ENCODE peak calls at places on chromosomes 7 and 10, in ten cellular contexts. M, X, S, G, I, D, W, L, K and Z are unnamed samples.

GRCh38 chr10:31780717-31781116 is 147.9 kb downstream of the ARHGAP12 start:
- DNase-seq in M (no peak), X (no peak), S (no peak), G (no peak), I (no peak), D (no peak), W (no peak), L (no peak), K (no peak), Z (no peak)

GRCh38 chr7:143245123-143245522 is 18.1 kb upstream of the GSTK1 start:
- DNase-seq in M (peak), X (no peak), S (no peak), G (no peak), I (no peak), D (no peak), W (peak), L (no peak), K (peak), Z (no peak)

GRCh38 chr10:31129261-31129660 is 97.6 kb upstream of the ZNF438 start:
- DNase-seq in M (peak), X (no peak), S (no peak), G (peak), I (peak), D (no peak), W (peak), L (peak), K (peak), Z (no peak)

GRCh38 chr7:102425639-102426267 is 7.6 kb upstream of the ORAI2 start:
- DNase-seq in M (no peak), X (peak), S (peak), G (no peak), I (no peak), D (peak), W (no peak), L (peak), K (no peak), Z (no peak)

GRCh38 chr7:67659066-67659465 is 662.4 kb downstream of the TYW1 start:
- DNase-seq in M (no peak), X (no peak), S (no peak), G (no peak), I (no peak), D (no peak), W (no peak), L (no peak), K (no peak), Z (no peak)

GRCh38 chr7:35624299-35625186 is 70.4 kb downstream of the HERPUD2 start:
- DNase-seq in M (peak), X (no peak), S (no peak), G (no peak), I (peak), D (peak), W (peak), L (no peak), K (peak), Z (peak)

GRCh38 chr7:102424787-102425218 is 8.6 kb upstream of the ORAI2 start:
- DNase-seq in M (no peak), X (peak), S (peak), G (no peak), I (no peak), D (no peak), W (no peak), L (no peak), K (no peak), Z (no peak)

GRCh38 chr10:103448751-103449150 is 3.4 kb downstream of the CALHM2 start:
- DNase-seq in M (peak), X (no peak), S (peak), G (no peak), I (no peak), D (no peak), W (peak), L (peak), K (no peak), Z (no peak)

GRCh38 chr10:86167101-86167761 is 199.4 kb downstream of the GRID1 start:
- DNase-seq in M (no peak), X (peak), S (no peak), G (no peak), I (no peak), D (no peak), W (no peak), L (no peak), K (no peak), Z (no peak)

GRCh38 chr10:132129431-132129830 is 57.3 kb upstream of the DPYSL4 start:
- DNase-seq in M (no peak), X (no peak), S (peak), G (no peak), I (peak), D (no peak), W (no peak), L (no peak), K (no peak), Z (no peak)

GRCh38 chr7:44081266-44081748 is 1.0 kb downstream of the POLM start:
- DNase-seq in M (no peak), X (no peak), S (peak), G (no peak), I (no peak), D (no peak), W (no peak), L (no peak), K (peak), Z (no peak)

GRCh38 chr7:47968852-47969774 is 10.3 kb downstream of the HUS1 start:
- DNase-seq in M (peak), X (no peak), S (peak), G (peak), I (peak), D (peak), W (peak), L (no peak), K (peak), Z (peak)

GRCh38 chr10:102612964-102613275 is 31.4 kb upstream of the TRIM8 start:
- DNase-seq in M (no peak), X (no peak), S (peak), G (no peak), I (no peak), D (no peak), W (no peak), L (no peak), K (no peak), Z (no peak)

GRCh38 chr7:42495251-42495650 is 258.2 kb upstream of the GLI3 start:
- DNase-seq in M (peak), X (no peak), S (no peak), G (no peak), I (no peak), D (no peak), W (no peak), L (no peak), K (no peak), Z (no peak)

GRCh38 chr7:23100697-23101096 is 4.9 kb upstream of the KLHL7 start:
- DNase-seq in M (no peak), X (no peak), S (no peak), G (no peak), I (peak), D (no peak), W (no peak), L (no peak), K (peak), Z (no peak)

GRCh38 chr7:141456298-141456697 is 94.9 kb upstream of the AGK start:
- DNase-seq in M (peak), X (no peak), S (no peak), G (no peak), I (no peak), D (no peak), W (no peak), L (no peak), K (no peak), Z (no peak)

GRCh38 chr10:58951750-58952149 is 224.7 kb upstream of the PHYHIPL start:
- DNase-seq in M (peak), X (no peak), S (no peak), G (peak), I (no peak), D (no peak), W (no peak), L (no peak), K (no peak), Z (no peak)

GRCh38 chr10:59968705-59969104 is 62.3 kb upstream of the CCDC6 start:
- DNase-seq in M (no peak), X (no peak), S (no peak), G (no peak), I (no peak), D (peak), W (no peak), L (no peak), K (no peak), Z (no peak)

GRCh38 chr10:810351-810846 is 120.9 kb upstream of the DIP2C start:
- DNase-seq in M (no peak), X (no peak), S (no peak), G (no peak), I (peak), D (no peak), W (peak), L (peak), K (peak), Z (no peak)

GRCh38 chr7:74606101-74606908 is 51.2 kb upstream of the GTF2I start:
- DNase-seq in M (peak), X (peak), S (peak), G (no peak), I (peak), D (peak), W (no peak), L (no peak), K (peak), Z (no peak)

GRCh38 chr7:27242580-27243339 is at the start of gene EVX1:
- DNase-seq in M (no peak), X (peak), S (no peak), G (no peak), I (peak), D (no peak), W (peak), L (no peak), K (no peak), Z (no peak)

GRCh38 chr7:1635401-1635800 is 34.7 kb upstream of the ELFN1 start:
- DNase-seq in M (no peak), X (no peak), S (no peak), G (no peak), I (no peak), D (no peak), W (no peak), L (no peak), K (no peak), Z (no peak)

GRCh38 chr7:97130417-97131139 is 13.1 kb downstream of the SDHAF3 start:
- DNase-seq in M (no peak), X (no peak), S (no peak), G (no peak), I (no peak), D (no peak), W (no peak), L (no peak), K (no peak), Z (no peak)

GRCh38 chr7:49483142-49483541 is 290.3 kb upstream of the VWC2 start:
- DNase-seq in M (no peak), X (no peak), S (no peak), G (no peak), I (peak), D (no peak), W (no peak), L (no peak), K (peak), Z (no peak)

GRCh38 chr7:5423844-5424688 is 432 bp upstream of the TNRC18 start:
- DNase-seq in M (peak), X (peak), S (peak), G (peak), I (peak), D (peak), W (peak), L (peak), K (peak), Z (peak)

GRCh38 chr10:114327537-114328277 is 76.6 kb downstream of the AFAP1L2 start:
- DNase-seq in M (no peak), X (no peak), S (no peak), G (no peak), I (no peak), D (no peak), W (no peak), L (no peak), K (no peak), Z (no peak)

GRCh38 chr10:131127610-131128009 is 183.9 kb downstream of the TCERG1L start:
- DNase-seq in M (no peak), X (no peak), S (no peak), G (no peak), I (no peak), D (no peak), W (no peak), L (no peak), K (no peak), Z (no peak)

GRCh38 chr7:12581897-12582296 is 11.4 kb downstream of the SCIN start:
- DNase-seq in M (peak), X (no peak), S (no peak), G (no peak), I (no peak), D (no peak), W (peak), L (no peak), K (no peak), Z (no peak)

GRCh38 chr10:114279886-114280644 is 41.0 kb downstream of the VWA2 start:
- DNase-seq in M (no peak), X (peak), S (no peak), G (no peak), I (no peak), D (peak), W (no peak), L (no peak), K (no peak), Z (no peak)

GRCh38 chr7:45881759-45882464 is 6.4 kb upstream of the IGFBP1 start:
- DNase-seq in M (peak), X (no peak), S (no peak), G (no peak), I (no peak), D (no peak), W (peak), L (no peak), K (peak), Z (no peak)
- TF ChIP-seq CTCF in M (no peak), X (no peak), S (no peak), G (no peak), I (no peak), D (no peak), W (no peak), L (no peak), K (no peak), Z (no peak)

GRCh38 chr10:104643023-104643663 is 2.1 kb downstream of the SORCS3 start:
- DNase-seq in M (no peak), X (no peak), S (no peak), G (no peak), I (no peak), D (no peak), W (no peak), L (peak), K (no peak), Z (no peak)
- TF ChIP-seq CTCF in M (no peak), X (no peak), S (no peak), G (no peak), I (no peak), D (no peak), W (no peak), L (no peak), K (no peak), Z (no peak)

DNA sequence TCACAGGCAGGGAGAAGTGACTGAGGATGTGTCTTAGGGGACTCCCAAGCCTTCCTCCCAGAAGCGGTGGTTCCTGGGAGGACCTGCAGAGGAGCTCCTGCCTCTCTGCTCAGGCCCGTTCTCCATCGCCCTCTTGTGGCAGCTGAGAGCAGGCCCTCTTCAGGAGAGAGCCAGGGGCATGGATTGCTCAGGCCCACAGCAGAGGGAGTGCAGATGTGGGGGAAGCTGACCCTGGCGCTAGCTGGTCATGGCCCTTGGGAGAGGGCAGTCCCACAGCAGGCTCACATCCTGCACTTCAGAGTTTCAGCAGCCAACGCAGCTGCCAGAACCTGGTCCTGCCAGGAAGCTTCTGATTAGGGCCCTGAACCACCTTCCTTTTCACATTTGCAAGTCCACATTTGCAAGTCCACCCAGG is 94.8 kb upstream of the TARP start:
- DNase-seq in M (peak), X (peak), S (peak), G (no peak), I (peak), D (peak), W (peak), L (no peak), K (peak), Z (peak)
- TF ChIP-seq CTCF in M (peak), X (peak), S (peak), G (peak), I (peak), D (peak), W (peak), L (peak), K (peak), Z (peak)

GRCh38 chr10:118341678-118342637 is at the start of gene FAM204A:
- DNase-seq in M (peak), X (peak), S (peak), G (peak), I (peak), D (peak), W (peak), L (peak), K (peak), Z (peak)
- TF ChIP-seq CTCF in M (no peak), X (no peak), S (no peak), G (no peak), I (no peak), D (no peak), W (no peak), L (no peak), K (no peak), Z (no peak)

GRCh38 chr7:50981743-50982142 is 199.0 kb upstream of the GRB10 start:
- DNase-seq in M (no peak), X (no peak), S (no peak), G (no peak), I (peak), D (no peak), W (no peak), L (no peak), K (peak), Z (no peak)
- TF ChIP-seq CTCF in M (no peak), X (no peak), S (no peak), G (no peak), I (peak), D (no peak), W (no peak), L (no peak), K (no peak), Z (no peak)

GRCh38 chr10:127649642-127650041 is 87.3 kb upstream of the FOXI2 start:
- DNase-seq in M (no peak), X (no peak), S (no peak), G (no peak), I (peak), D (no peak), W (no peak), L (no peak), K (peak), Z (no peak)
- TF ChIP-seq CTCF in M (no peak), X (peak), S (peak), G (no peak), I (peak), D (no peak), W (no peak), L (peak), K (peak), Z (peak)

GRCh38 chr10:74556072-74556705 is 270.2 kb upstream of the KAT6B start:
- DNase-seq in M (no peak), X (no peak), S (no peak), G (no peak), I (no peak), D (no peak), W (no peak), L (no peak), K (no peak), Z (no peak)
- TF ChIP-seq CTCF in M (no peak), X (no peak), S (no peak), G (no peak), I (no peak), D (no peak), W (no peak), L (no peak), K (no peak), Z (no peak)

GRCh38 chr7:100799037-100799896 is 28.1 kb downstream of the EPHB4 start:
- DNase-seq in M (peak), X (peak), S (peak), G (no peak), I (peak), D (peak), W (peak), L (peak), K (peak), Z (peak)
- TF ChIP-seq CTCF in M (peak), X (peak), S (peak), G (peak), I (peak), D (peak), W (peak), L (peak), K (peak), Z (peak)